ENCODE peak calls at places on chromosomes 11 and 22, in eight cellular contexts. V, N, S, J, M, Z, W and O are unnamed samples.
A peak's percentile ranks its signal among the peaks of the same experiment; 100 is the strongest.

GRCh38 chr22:19962246-19962908 is 20.8 kb upstream of the TXNRD2 start:
- DNase-seq in V (peak; percentile 44), N (peak; percentile 76), S (peak; percentile 70), J (peak; percentile 80), M (peak; percentile 60), Z (peak; percentile 24), W (peak; percentile 73), O (no peak)

GRCh38 chr11:111586305-111586915 is 15.8 kb upstream of the SIK2 start:
- DNase-seq in V (no peak), N (peak; percentile 57), S (no peak), J (no peak), M (peak; percentile 39), Z (no peak), W (no peak), O (no peak)

GRCh38 chr11:559712-560304 is 730 bp downstream of the LMNTD2 start:
- DNase-seq in V (no peak), N (no peak), S (no peak), J (peak; percentile 76), M (no peak), Z (no peak), W (no peak), O (no peak)

GRCh38 chr11:132126973-132127900 is 756.8 kb downstream of the NTM start:
- DNase-seq in V (no peak), N (peak; percentile 91), S (peak; percentile 36), J (no peak), M (peak; percentile 85), Z (no peak), W (no peak), O (peak; percentile 21)

GRCh38 chr22:22552630-22553029 is 6.4 kb downstream of the PRAME start:
- DNase-seq in V (no peak), N (peak; percentile 3), S (no peak), J (no peak), M (no peak), Z (no peak), W (no peak), O (no peak)

GRCh38 chr11:17473071-17473744 is 3.4 kb downstream of the ABCC8 start:
- DNase-seq in V (no peak), N (peak; percentile 17), S (no peak), J (no peak), M (peak; percentile 48), Z (no peak), W (no peak), O (no peak)

GRCh38 chr11:107198490-107199007 is 180.3 kb upstream of the GUCY1A2 start:
- DNase-seq in V (no peak), N (no peak), S (no peak), J (no peak), M (no peak), Z (no peak), W (no peak), O (no peak)

GRCh38 chr11:73177380-73178091 is 35.4 kb upstream of the FCHSD2 start:
- DNase-seq in V (no peak), N (peak; percentile 44), S (no peak), J (peak; percentile 88), M (no peak), Z (no peak), W (peak; percentile 46), O (peak; percentile 59)

GRCh38 chr11:19455731-19456130 is 215.0 kb upstream of the E2F8 start:
- DNase-seq in V (no peak), N (no peak), S (no peak), J (no peak), M (no peak), Z (no peak), W (no peak), O (no peak)

GRCh38 chr11:79067355-79067685 is 373.5 kb downstream of the TENM4 start:
- DNase-seq in V (no peak), N (no peak), S (no peak), J (no peak), M (no peak), Z (no peak), W (no peak), O (no peak)

GRCh38 chr11:92909214-92909613 is 60.2 kb upstream of the MTNR1B start:
- DNase-seq in V (no peak), N (no peak), S (no peak), J (no peak), M (no peak), Z (no peak), W (no peak), O (no peak)

GRCh38 chr11:15590131-15590530 is 475.4 kb downstream of the INSC start:
- DNase-seq in V (no peak), N (no peak), S (no peak), J (no peak), M (no peak), Z (no peak), W (no peak), O (no peak)

GRCh38 chr11:113474362-113475159 is 637 bp downstream of the DRD2 start:
- DNase-seq in V (peak; percentile 54), N (peak; percentile 79), S (peak; percentile 95), J (no peak), M (peak; percentile 6), Z (no peak), W (peak; percentile 50), O (peak; percentile 67)

GRCh38 chr11:44532809-44533208 is 32.7 kb upstream of the CD82 start:
- DNase-seq in V (no peak), N (no peak), S (no peak), J (no peak), M (no peak), Z (no peak), W (no peak), O (no peak)

GRCh38 chr11:4641501-4641900 is 2.3 kb upstream of the OR51E1 start:
- DNase-seq in V (no peak), N (no peak), S (no peak), J (no peak), M (no peak), Z (no peak), W (no peak), O (no peak)

GRCh38 chr11:121890377-121890776 is 225.6 kb downstream of the BLID start:
- DNase-seq in V (no peak), N (peak; percentile 97), S (no peak), J (no peak), M (peak; percentile 81), Z (no peak), W (no peak), O (no peak)

GRCh38 chr11:87176044-87176443 is 138.3 kb downstream of the TMEM135 start:
- DNase-seq in V (no peak), N (peak; percentile 56), S (no peak), J (no peak), M (no peak), Z (no peak), W (no peak), O (no peak)

GRCh38 chr22:41544671-41545476 is 604 bp upstream of the POLR3H start:
- DNase-seq in V (no peak), N (no peak), S (no peak), J (no peak), M (no peak), Z (no peak), W (no peak), O (no peak)

GRCh38 chr11:15038963-15039362 is 34.4 kb upstream of the CALCB start:
- DNase-seq in V (no peak), N (peak; percentile 21), S (no peak), J (no peak), M (peak; percentile 15), Z (no peak), W (no peak), O (no peak)

GRCh38 chr11:33266418-33267215 is 9.4 kb downstream of the HIPK3 start:
- DNase-seq in V (no peak), N (peak; percentile 62), S (no peak), J (no peak), M (peak; percentile 15), Z (no peak), W (no peak), O (no peak)

GRCh38 chr22:43477151-43477725 is 65.4 kb downstream of the MPPED1 start:
- DNase-seq in V (no peak), N (no peak), S (no peak), J (peak; percentile 34), M (no peak), Z (no peak), W (no peak), O (no peak)